ENCODE peak calls at places on chromosomes 5 and 9, in six cellular contexts. A is neuronal stem cell, T is H9, D is mesendoderm, Q is IMR-90, F is mesenchymal stem cell. P is an unnamed sample.

GRCh38 chr5:75916144-75916543 is 167.0 kb upstream of the SV2C start:
- DNase-seq in A (no peak), T (no peak), D (no peak), Q (no peak), F (no peak), P (no peak)

GRCh38 chr5:72543365-72543764 is 36.2 kb upstream of the ZNF366 start:
- DNase-seq in A (no peak), T (no peak), D (no peak), Q (peak), F (peak), P (no peak)

GRCh38 chr5:13511442-13511841 is 433.0 kb downstream of the DNAH5 start:
- DNase-seq in A (no peak), T (no peak), D (no peak), Q (no peak), F (no peak), P (no peak)

GRCh38 chr5:134136221-134136631 is 21.7 kb downstream of the TCF7 start:
- DNase-seq in A (no peak), T (peak), D (no peak), Q (no peak), F (no peak), P (no peak)

GRCh38 chr5:163505475-163506457 is at the start of gene MAT2B:
- DNase-seq in A (peak), T (peak), D (peak), Q (peak), F (peak), P (peak)

GRCh38 chr5:31469466-31469865 is 62.4 kb downstream of the DROSHA start:
- DNase-seq in A (no peak), T (no peak), D (no peak), Q (no peak), F (no peak), P (no peak)

GRCh38 chr9:134961331-134962064 is 43.8 kb upstream of the FCN1 start:
- DNase-seq in A (no peak), T (no peak), D (no peak), Q (no peak), F (no peak), P (no peak)

GRCh38 chr9:76886318-76886717 is 19.6 kb downstream of the PRUNE2 start:
- DNase-seq in A (no peak), T (no peak), D (no peak), Q (no peak), F (no peak), P (no peak)

GRCh38 chr5:122099060-122099790 is 21.2 kb upstream of the LOX start:
- DNase-seq in A (no peak), T (no peak), D (peak), Q (peak), F (peak), P (no peak)

GRCh38 chr5:23977996-23978395 is 470.6 kb downstream of the PRDM9 start:
- DNase-seq in A (no peak), T (peak), D (peak), Q (no peak), F (peak), P (peak)

GRCh38 chr5:89120719-89121118 is 237.7 kb upstream of the MEF2C start:
- DNase-seq in A (no peak), T (no peak), D (no peak), Q (no peak), F (peak), P (no peak)

GRCh38 chr9:126504086-126504976 is 109.4 kb upstream of the LMX1B start:
- DNase-seq in A (no peak), T (no peak), D (no peak), Q (no peak), F (no peak), P (no peak)

DNA sequence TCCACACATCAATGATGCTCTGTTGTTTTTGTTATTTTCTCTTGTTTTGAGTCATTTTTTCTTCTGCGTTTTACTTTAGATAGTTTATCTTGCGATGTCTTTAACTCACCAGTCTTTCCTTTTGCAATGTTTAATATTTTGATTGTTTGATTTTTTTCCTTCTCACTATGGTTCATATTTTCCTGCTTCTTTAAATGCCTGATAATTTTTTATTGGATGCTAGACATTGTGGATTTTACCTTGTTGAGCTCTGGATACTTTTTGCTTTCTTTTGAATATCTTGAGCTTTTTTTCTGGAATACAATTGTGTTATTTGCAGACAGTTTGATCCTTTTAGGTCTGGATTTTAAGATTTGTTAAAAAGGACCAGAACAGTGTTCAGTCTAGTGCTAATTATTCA is 55.2 kb upstream of the GAS1 start:
- DNase-seq in A (no peak), T (no peak), D (no peak), Q (no peak), F (no peak), P (no peak)
- H2BK15ac ChIP-seq in A (no peak), T (no peak), D (no peak), Q (no peak), F (no peak), P (no peak)

GRCh38 chr9:26508897-26509296 is 383.7 kb downstream of the CAAP1 start:
- DNase-seq in A (no peak), T (no peak), D (no peak), Q (no peak), F (no peak), P (no peak)

DNA sequence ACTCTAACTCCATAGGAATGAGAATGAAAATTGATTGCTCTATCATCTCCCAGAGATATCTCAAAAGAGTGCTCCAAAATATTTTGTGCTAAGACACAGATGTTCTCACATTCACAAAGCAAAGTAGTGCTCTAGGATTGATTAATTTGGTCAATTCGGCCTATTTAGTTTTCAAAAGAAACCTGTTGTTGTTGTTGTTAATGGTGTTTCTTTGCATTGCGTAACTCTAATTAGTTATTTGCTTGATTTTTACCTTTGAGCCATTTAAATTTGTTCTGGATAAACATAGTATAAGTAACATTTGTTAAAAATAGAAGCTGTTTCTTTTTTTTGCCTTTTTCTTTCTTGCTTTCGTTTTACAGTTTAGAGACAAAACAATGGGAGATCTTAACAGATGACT is 382.5 kb downstream of the CAAP1 start:
- DNase-seq in A (no peak), T (no peak), D (no peak), Q (no peak), F (no peak), P (no peak)
- H2BK15ac ChIP-seq in A (no peak), T (no peak), D (no peak), Q (no peak), F (no peak), P (no peak)

GRCh38 chr5:60184599-60184998 is 291.1 kb upstream of the PDE4D start:
- DNase-seq in A (no peak), T (no peak), D (no peak), Q (no peak), F (peak), P (no peak)

GRCh38 chr5:60183881-60184280 is 290.4 kb upstream of the PDE4D start:
- DNase-seq in A (no peak), T (no peak), D (no peak), Q (no peak), F (no peak), P (no peak)

GRCh38 chr5:60185230-60186104 is 291.9 kb upstream of the PDE4D start:
- DNase-seq in A (no peak), T (no peak), D (no peak), Q (no peak), F (peak), P (no peak)
- H2BK15ac ChIP-seq in A (no peak), T (no peak), D (no peak), Q (no peak), F (no peak), P (no peak)

GRCh38 chr5:145360936-145361335 is 474.2 kb downstream of the PRELID2 start:
- DNase-seq in A (no peak), T (no peak), D (no peak), Q (peak), F (no peak), P (no peak)
- H2BK15ac ChIP-seq in A (no peak), T (no peak), D (no peak), Q (peak), F (no peak), P (no peak)